ENCODE peak calls at places on chromosomes 6 and 20, in ten cellular contexts. V is CD4-positive, alpha-beta memory T cell; O is left ventricle myocardium inferior; E is ovary; Y is esophagus squamous epithelium; Q is A549; Z is astrocyte of the spinal cord; H is heart left ventricle; J is skeletal muscle cell; G is HCT116. S is an unnamed sample.

GRCh38 chr20:57712851-57713504 is 3.2 kb upstream of the PMEPA1 start:
- DNase-seq in V (no peak), O (no peak), E (no peak), Y (no peak), Q (no peak), Z (no peak), H (no peak), J (no peak), G (no peak), S (no peak)

GRCh38 chr6:13923527-13924145 is 1.1 kb upstream of the RNF182 start:
- DNase-seq in V (no peak), O (no peak), E (no peak), Y (no peak), Q (no peak), Z (peak; percentile 85), H (no peak), J (peak; percentile 75), G (no peak), S (no peak)

GRCh38 chr6:125114248-125114858 is 39.2 kb upstream of the TPD52L1 start:
- DNase-seq in V (peak; percentile 29), O (no peak), E (peak; percentile 55), Y (no peak), Q (peak; percentile 48), Z (peak; percentile 67), H (no peak), J (no peak), G (peak; percentile 55), S (no peak)

GRCh38 chr20:63101781-63102719 is 95.3 kb upstream of the BHLHE23 start:
- DNase-seq in V (peak; percentile 79), O (peak; percentile 19), E (peak; percentile 18), Y (no peak), Q (peak; percentile 61), Z (peak; percentile 30), H (no peak), J (no peak), G (no peak), S (no peak)

GRCh38 chr6:81950877-81951276 is 198.4 kb upstream of the TENT5A start:
- DNase-seq in V (no peak), O (no peak), E (no peak), Y (no peak), Q (no peak), Z (peak; percentile 71), H (no peak), J (peak; percentile 52), G (peak; percentile 37), S (no peak)

GRCh38 chr6:3165631-3166534 is 8.5 kb upstream of the TUBB2A start:
- DNase-seq in V (no peak), O (no peak), E (no peak), Y (no peak), Q (no peak), Z (peak; percentile 51), H (no peak), J (no peak), G (no peak), S (no peak)

GRCh38 chr6:113879186-113880096 is 22.3 kb downstream of the MARCKS start:
- DNase-seq in V (no peak), O (no peak), E (peak; percentile 55), Y (no peak), Q (peak; percentile 73), Z (peak; percentile 86), H (peak; percentile 36), J (no peak), G (peak; percentile 68), S (no peak)

GRCh38 chr20:36991708-36992107 is 40.2 kb upstream of the SAMHD1 start:
- DNase-seq in V (no peak), O (no peak), E (no peak), Y (no peak), Q (no peak), Z (no peak), H (no peak), J (no peak), G (no peak), S (no peak)

GRCh38 chr6:111503194-111503593 is 20.2 kb upstream of the REV3L start:
- DNase-seq in V (no peak), O (no peak), E (no peak), Y (no peak), Q (no peak), Z (peak; percentile 70), H (no peak), J (no peak), G (no peak), S (no peak)

GRCh38 chr6:17863971-17864754 is 123.3 kb downstream of the KIF13A start:
- DNase-seq in V (no peak), O (peak; percentile 27), E (no peak), Y (no peak), Q (peak; percentile 39), Z (peak; percentile 71), H (peak; percentile 42), J (peak; percentile 55), G (peak; percentile 57), S (peak; percentile 69)

GRCh38 chr20:45097485-45098095 is 3.3 kb downstream of the KCNS1 start:
- DNase-seq in V (peak; percentile 28), O (no peak), E (no peak), Y (no peak), Q (peak; percentile 32), Z (peak; percentile 13), H (no peak), J (no peak), G (no peak), S (no peak)
- H3K4me3 ChIP-seq in V (no peak overlapping the region), O (peak overlapping the region; percentile 53), E (no peak overlapping the region), Y (no peak overlapping the region), Q (no peak overlapping the region), Z (no peak overlapping the region), H (peak overlapping the region; percentile 22), J (peak overlapping the region; percentile 35), G (no peak overlapping the region), S (peak overlapping the region; percentile 22)

GRCh38 chr20:49283703-49284625 is 6.1 kb upstream of the ZNFX1 start:
- DNase-seq in V (no peak), O (no peak), E (no peak), Y (no peak), Q (no peak), Z (no peak), H (no peak), J (no peak), G (no peak), S (no peak)

GRCh38 chr20:49285813-49286494 is 8.1 kb upstream of the ZNFX1 start:
- DNase-seq in V (no peak), O (no peak), E (no peak), Y (no peak), Q (no peak), Z (no peak), H (no peak), J (no peak), G (no peak), S (no peak)

GRCh38 chr20:49286689-49287551 is 9.1 kb upstream of the ZNFX1 start:
- DNase-seq in V (no peak), O (no peak), E (no peak), Y (no peak), Q (peak; percentile 80), Z (no peak), H (no peak), J (no peak), G (no peak), S (no peak)

GRCh38 chr20:49284818-49285217 is 7.0 kb upstream of the ZNFX1 start:
- DNase-seq in V (no peak), O (no peak), E (no peak), Y (no peak), Q (no peak), Z (no peak), H (no peak), J (no peak), G (no peak), S (no peak)

DNA sequence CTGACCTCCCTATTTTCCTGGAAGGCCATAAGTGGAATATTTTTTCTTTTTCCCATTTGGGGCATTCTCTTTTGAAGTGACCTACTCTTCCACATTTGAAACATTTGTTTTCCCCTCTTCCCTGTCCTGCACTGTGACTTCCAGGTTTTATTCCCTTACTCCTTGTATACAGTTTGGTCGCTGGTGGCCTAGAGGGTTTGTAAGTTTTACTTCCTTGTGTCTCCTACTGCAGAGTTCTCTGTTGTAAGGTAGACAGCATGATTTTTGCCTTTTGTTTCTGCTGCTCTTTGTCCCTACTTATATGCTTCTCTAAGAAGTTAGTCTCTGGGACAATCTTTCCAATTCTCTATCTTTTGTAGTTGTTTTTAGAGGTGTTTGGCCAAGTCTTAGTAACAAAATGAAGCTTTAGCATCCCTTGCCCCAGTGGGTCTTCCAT is 7.4 kb upstream of the ZNFX1 start:
- DNase-seq in V (no peak), O (no peak), E (no peak), Y (no peak), Q (no peak), Z (no peak), H (no peak), J (no peak), G (no peak), S (no peak)
- H3K4me3 ChIP-seq in V (no peak overlapping the region), O (no peak overlapping the region), E (no peak overlapping the region), Y (no peak overlapping the region), Q (peak overlapping the region; percentile 92), Z (no peak overlapping the region), H (no peak overlapping the region), J (no peak overlapping the region), G (no peak overlapping the region), S (no peak overlapping the region)

GRCh38 chr20:10735195-10735949 is 61.6 kb upstream of the JAG1 start:
- DNase-seq in V (no peak), O (peak; percentile 19), E (no peak), Y (no peak), Q (no peak), Z (no peak), H (peak; percentile 25), J (no peak), G (no peak), S (no peak)

GRCh38 chr20:10741060-10741459 is 67.3 kb upstream of the JAG1 start:
- DNase-seq in V (no peak), O (peak; percentile 20), E (no peak), Y (no peak), Q (no peak), Z (no peak), H (no peak), J (no peak), G (no peak), S (no peak)

GRCh38 chr20:10739575-10739974 is 65.8 kb upstream of the JAG1 start:
- DNase-seq in V (no peak), O (no peak), E (no peak), Y (no peak), Q (no peak), Z (no peak), H (no peak), J (no peak), G (no peak), S (no peak)

GRCh38 chr20:10739134-10739533 is 65.3 kb upstream of the JAG1 start:
- DNase-seq in V (no peak), O (no peak), E (no peak), Y (no peak), Q (no peak), Z (no peak), H (no peak), J (no peak), G (no peak), S (no peak)
- H3K4me3 ChIP-seq in V (no peak overlapping the region), O (peak overlapping the region; percentile 56), E (peak overlapping the region; percentile 15), Y (peak overlapping the region; percentile 39), Q (no peak overlapping the region), Z (no peak overlapping the region), H (peak overlapping the region; percentile 39), J (no peak overlapping the region), G (no peak overlapping the region), S (no peak overlapping the region)

DNA sequence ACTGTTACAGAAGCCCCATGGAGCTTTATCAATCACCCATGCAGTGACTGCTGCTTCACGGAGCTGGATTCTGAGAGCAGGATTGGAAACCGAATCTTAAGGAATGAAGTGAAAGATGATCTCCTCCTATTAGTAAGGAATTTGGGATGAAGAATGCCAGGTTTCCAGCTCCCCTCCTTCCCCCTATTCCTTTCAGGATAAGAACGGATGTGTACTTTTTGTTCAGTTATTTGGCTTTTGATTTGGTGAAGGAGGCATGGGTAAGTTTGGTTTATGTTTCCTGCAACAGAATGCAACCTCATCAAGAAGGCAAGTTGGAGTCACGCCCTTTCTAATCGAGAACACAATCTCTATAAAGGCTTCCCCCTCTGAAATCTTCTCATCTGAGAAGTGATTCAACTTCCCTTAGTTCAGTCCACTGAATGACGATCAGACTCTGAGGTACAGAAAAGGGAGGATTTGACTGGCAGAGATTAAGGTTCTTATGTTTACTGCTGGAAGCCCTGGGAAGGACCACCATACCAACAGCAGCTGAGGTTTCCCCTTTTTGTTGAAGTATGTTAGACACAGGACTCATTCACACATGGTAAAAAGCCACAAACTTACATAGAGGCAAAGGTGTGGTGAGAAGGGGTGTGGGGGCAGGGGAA is 5.5 kb downstream of the ELMO2 start:
- DNase-seq in V (peak; percentile 81), O (no peak), E (no peak), Y (no peak), Q (no peak), Z (peak; percentile 12), H (no peak), J (peak; percentile 21), G (no peak), S (no peak)
- H3K4me3 ChIP-seq in V (peak overlapping the region; percentile 60), O (peak overlapping the region; percentile 44), E (no peak overlapping the region), Y (no peak overlapping the region), Q (no peak overlapping the region), Z (no peak overlapping the region), H (peak overlapping the region; percentile 38), J (peak overlapping the region; percentile 8), G (no peak overlapping the region), S (no peak overlapping the region)

S was measured in kidney epithelial cell.